ENCODE peak calls at places on chromosomes 6 and 20, in nine cellular contexts. E is neural progenitor cell; H is pancreas; O is colonic mucosa; N is CD8-positive, alpha-beta T cell; J is body of pancreas; C is fibroblast of lung; I is upper lobe of left lung; S is heart left ventricle. K is an unnamed sample. For H3K4me1, the result is how much of the 10 kb centered on the place peaks cover.

GRCh38 chr6:47595785-47596184 is 102.6 kb upstream of the ADGRF4 start:
- DNase-seq in E (no peak), H (no peak), O (peak), N (no peak), J (peak), C (no peak), I (no peak), S (no peak), K (no peak)

GRCh38 chr6:17125407-17125806 is 23.6 kb downstream of the STMND1 start:
- DNase-seq in E (no peak), H (no peak), O (no peak), N (no peak), J (no peak), C (no peak), I (no peak), S (no peak), K (no peak)

GRCh38 chr6:30935018-30935417 is 3.0 kb upstream of the SFTA2 start:
- DNase-seq in E (no peak), H (no peak), O (no peak), N (no peak), J (no peak), C (peak), I (no peak), S (no peak), K (no peak)

GRCh38 chr6:39357998-39358686 is 35.6 kb upstream of the KCNK16 start:
- DNase-seq in E (no peak), H (no peak), O (peak), N (no peak), J (peak), C (peak), I (no peak), S (peak), K (no peak)

GRCh38 chr6:154782245-154782644 is 49.0 kb downstream of the SCAF8 start:
- DNase-seq in E (no peak), H (no peak), O (no peak), N (no peak), J (no peak), C (no peak), I (no peak), S (no peak), K (no peak)

GRCh38 chr20:38125157-38126056 is 39.7 kb downstream of the TGM2 start:
- DNase-seq in E (no peak), H (peak), O (peak), N (no peak), J (peak), C (peak), I (no peak), S (peak), K (no peak)

GRCh38 chr6:8958894-8959511 is 523.7 kb upstream of the SLC35B3 start:
- DNase-seq in E (no peak), H (no peak), O (no peak), N (no peak), J (no peak), C (peak), I (no peak), S (no peak), K (no peak)

GRCh38 chr20:38937978-38938473 is 11.8 kb downstream of the FAM83D start:
- DNase-seq in E (no peak), H (no peak), O (no peak), N (no peak), J (no peak), C (no peak), I (no peak), S (no peak), K (no peak)

GRCh38 chr6:140774080-140774505 is 1358.6 kb upstream of the GJE1 start:
- DNase-seq in E (no peak), H (no peak), O (no peak), N (no peak), J (no peak), C (peak), I (no peak), S (peak), K (no peak)

GRCh38 chr6:47160702-47161101 is 118.6 kb upstream of the ADGRF1 start:
- DNase-seq in E (no peak), H (no peak), O (no peak), N (no peak), J (no peak), C (no peak), I (no peak), S (no peak), K (no peak)

GRCh38 chr20:47792021-47792618 is 6.8 kb upstream of the SULF2 start:
- DNase-seq in E (no peak), H (no peak), O (no peak), N (no peak), J (peak), C (peak), I (no peak), S (peak), K (no peak)

GRCh38 chr20:63217706-63218105 is 1.8 kb upstream of the YTHDF1 start:
- DNase-seq in E (no peak), H (peak), O (no peak), N (no peak), J (peak), C (no peak), I (no peak), S (no peak), K (no peak)

GRCh38 chr20:10709916-10710315 is 36.1 kb upstream of the JAG1 start:
- DNase-seq in E (no peak), H (no peak), O (no peak), N (no peak), J (no peak), C (no peak), I (no peak), S (no peak), K (no peak)

GRCh38 chr6:33578588-33579011 is 1.5 kb downstream of the BAK1 start:
- DNase-seq in E (no peak), H (no peak), O (peak), N (no peak), J (no peak), C (no peak), I (no peak), S (no peak), K (no peak)

GRCh38 chr6:163711615-163712568 is 297.4 kb downstream of the QKI start:
- DNase-seq in E (no peak), H (no peak), O (peak), N (no peak), J (peak), C (peak), I (peak), S (peak), K (no peak)

GRCh38 chr6:64293298-64293697 is 657.7 kb downstream of the PHF3 start:
- DNase-seq in E (no peak), H (no peak), O (no peak), N (no peak), J (no peak), C (peak), I (no peak), S (no peak), K (no peak)

GRCh38 chr20:5991623-5992441 is 41.4 kb downstream of the MCM8 start:
- DNase-seq in E (no peak), H (no peak), O (no peak), N (no peak), J (no peak), C (no peak), I (no peak), S (no peak), K (no peak)

GRCh38 chr20:8790442-8791074 is 278.3 kb upstream of the PLCB4 start:
- DNase-seq in E (peak), H (no peak), O (peak), N (no peak), J (peak), C (peak), I (no peak), S (peak), K (no peak)

GRCh38 chr6:90492369-90492768 is 94.5 kb downstream of the MAP3K7 start:
- DNase-seq in E (no peak), H (no peak), O (no peak), N (no peak), J (no peak), C (no peak), I (no peak), S (no peak), K (no peak)

GRCh38 chr6:90495216-90495817 is 91.6 kb downstream of the MAP3K7 start:
- DNase-seq in E (peak), H (no peak), O (no peak), N (no peak), J (no peak), C (no peak), I (peak), S (no peak), K (no peak)

GRCh38 chr6:90492798-90493197 is 94.1 kb downstream of the MAP3K7 start:
- DNase-seq in E (no peak), H (no peak), O (no peak), N (no peak), J (no peak), C (no peak), I (no peak), S (no peak), K (no peak)

GRCh38 chr6:90493332-90493731 is 93.5 kb downstream of the MAP3K7 start:
- DNase-seq in E (no peak), H (no peak), O (no peak), N (no peak), J (no peak), C (peak), I (no peak), S (no peak), K (no peak)

DNA sequence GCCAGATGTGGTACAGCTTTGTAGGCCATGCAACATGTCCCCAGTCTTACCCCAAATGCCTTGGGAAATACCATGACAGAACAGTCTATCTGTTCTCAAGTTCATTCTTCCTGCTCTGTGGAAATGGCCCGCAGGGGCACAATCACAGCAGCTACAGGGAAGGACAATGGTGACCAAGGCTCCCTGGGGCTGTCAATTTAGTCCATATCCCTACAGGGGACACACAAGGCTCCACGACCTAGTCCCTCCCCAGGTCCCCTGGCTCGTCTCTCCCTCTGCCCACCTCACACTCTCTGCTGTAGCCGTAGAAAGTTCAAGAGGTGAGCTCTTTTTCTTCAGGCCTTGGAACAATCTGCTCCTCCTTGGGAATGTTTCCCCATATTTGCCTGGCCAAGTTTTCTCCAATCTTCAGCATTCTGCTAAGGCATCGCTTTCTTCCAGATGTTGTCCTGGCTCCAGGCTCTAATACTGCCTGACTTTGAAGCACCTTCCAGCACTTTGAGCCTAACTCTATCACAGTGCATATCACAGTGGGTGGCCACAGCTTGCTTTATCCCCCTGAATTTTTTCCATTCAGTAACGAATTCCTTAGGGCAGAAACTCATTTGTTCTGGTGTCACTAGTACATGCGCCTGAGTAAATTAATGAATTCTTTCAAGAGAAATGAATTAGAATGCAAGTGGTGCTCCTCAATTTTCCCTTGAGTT is 92.7 kb downstream of the MAP3K7 start:
- DNase-seq in E (peak), H (no peak), O (no peak), N (no peak), J (no peak), C (no peak), I (no peak), S (no peak), K (no peak)
- H3K4me1 ChIP-seq in E (half or more), H (under half), O (under half), N (under half), J (under half), C (under half), I (under half), S (under half), K (under half)

DNA sequence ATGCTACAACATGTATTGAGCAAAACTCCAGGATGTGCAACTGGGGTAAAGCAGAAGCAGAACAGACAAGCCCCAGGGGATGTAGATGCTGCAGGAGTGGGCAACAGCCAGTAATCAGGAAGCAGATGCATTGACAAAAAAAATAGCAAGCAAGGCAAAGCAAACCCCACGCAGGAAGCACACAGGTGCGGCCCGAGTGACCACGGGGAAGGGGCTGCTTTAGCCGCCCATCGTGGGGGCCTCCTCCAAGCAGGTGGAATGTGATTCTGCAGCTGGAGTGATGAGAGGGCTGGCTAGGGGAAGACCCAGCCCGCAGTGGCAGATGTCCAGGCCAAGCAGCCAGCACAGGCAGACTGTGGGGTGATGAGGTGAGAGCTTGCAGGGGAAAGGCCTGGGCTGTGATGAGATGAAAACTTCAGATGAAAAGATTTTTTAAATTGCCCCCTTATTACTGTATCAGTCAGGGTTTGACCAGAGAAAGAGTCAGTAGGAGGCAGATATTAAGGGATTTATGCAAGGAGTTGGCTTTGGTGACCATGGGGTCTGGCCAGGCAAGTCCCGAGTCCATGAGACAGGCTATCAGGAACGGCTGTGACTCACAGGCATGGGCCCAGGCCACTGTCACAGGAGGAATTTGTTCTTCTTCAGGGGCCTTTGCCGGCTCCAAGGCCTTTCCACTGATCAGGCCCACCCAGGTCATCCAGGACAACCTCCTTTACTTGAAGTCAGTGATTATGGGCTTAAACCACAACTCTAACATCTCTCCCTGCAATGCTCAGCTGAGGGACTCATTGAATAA is 207.6 kb downstream of the ANKRD60 start:
- DNase-seq in E (no peak), H (no peak), O (no peak), N (no peak), J (no peak), C (no peak), I (no peak), S (no peak), K (no peak)
- H3K27ac ChIP-seq in E (no peak), H (peak), O (no peak), N (no peak), J (peak), C (no peak), I (no peak), S (peak), K (peak)

DNA sequence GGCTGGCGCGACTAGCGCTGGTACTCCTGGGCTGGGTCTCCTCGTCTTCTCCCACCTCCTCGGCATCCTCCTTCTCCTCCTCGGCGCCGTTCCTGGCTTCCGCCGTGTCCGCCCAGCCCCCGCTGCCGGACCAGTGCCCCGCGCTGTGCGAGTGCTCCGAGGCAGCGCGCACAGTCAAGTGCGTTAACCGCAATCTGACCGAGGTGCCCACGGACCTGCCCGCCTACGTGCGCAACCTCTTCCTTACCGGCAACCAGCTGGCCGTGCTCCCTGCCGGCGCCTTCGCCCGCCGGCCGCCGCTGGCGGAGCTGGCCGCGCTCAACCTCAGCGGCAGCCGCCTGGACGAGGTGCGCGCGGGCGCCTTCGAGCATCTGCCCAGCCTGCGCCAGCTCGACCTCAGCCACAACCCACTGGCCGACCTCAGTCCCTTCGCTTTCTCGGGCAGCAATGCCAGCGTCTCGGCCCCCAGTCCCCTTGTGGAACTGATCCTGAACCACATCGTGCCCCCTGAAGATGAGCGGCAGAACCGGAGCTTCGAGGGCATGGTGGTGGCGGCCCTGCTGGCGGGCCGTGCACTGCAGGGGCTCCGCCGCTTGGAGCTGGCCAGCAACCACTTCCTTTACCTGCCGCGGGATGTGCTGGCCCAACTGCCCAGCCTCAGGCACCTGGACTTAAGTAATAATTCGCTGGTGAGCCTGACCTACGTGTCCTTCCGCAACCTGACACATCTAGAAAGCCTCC is 1.6 kb downstream of the TPBG start:
- DNase-seq in E (peak), H (peak), O (peak), N (no peak), J (peak), C (peak), I (peak), S (peak), K (no peak)
- TF ChIP-seq CTCF in E (peak), H (no peak), O (no peak), N (no peak), J (no peak), C (no peak), I (peak), S (no peak), K (no peak)

GRCh38 chr20:35664544-35665206 is at the start of the genes CPNE1 and RBM12:
- DNase-seq in E (peak), H (peak), O (peak), N (peak), J (peak), C (peak), I (peak), S (peak), K (peak)
- H3K4me1 ChIP-seq in E (under half), H (under half), O (under half), N (under half), J (under half), C (under half), I (under half), S (under half), K (under half)

GRCh38 chr6:169474362-169474761 is 220.7 kb upstream of the THBS2 start:
- DNase-seq in E (no peak), H (no peak), O (no peak), N (no peak), J (no peak), C (no peak), I (no peak), S (no peak), K (no peak)

GRCh38 chr6:169473663-169474062 is 220.0 kb upstream of the THBS2 start:
- DNase-seq in E (no peak), H (no peak), O (no peak), N (no peak), J (no peak), C (no peak), I (no peak), S (no peak), K (no peak)

GRCh38 chr6:169470790-169471189 is 217.1 kb upstream of the THBS2 start:
- DNase-seq in E (no peak), H (no peak), O (no peak), N (no peak), J (no peak), C (no peak), I (no peak), S (no peak), K (no peak)

GRCh38 chr6:169469028-169469427 is 215.4 kb upstream of the THBS2 start:
- DNase-seq in E (no peak), H (no peak), O (no peak), N (no peak), J (no peak), C (no peak), I (no peak), S (no peak), K (no peak)

GRCh38 chr6:169472786-169473416 is 219.3 kb upstream of the THBS2 start:
- DNase-seq in E (no peak), H (no peak), O (no peak), N (no peak), J (no peak), C (no peak), I (no peak), S (no peak), K (no peak)
- H3K27ac ChIP-seq in E (no peak), H (no peak), O (no peak), N (no peak), J (no peak), C (no peak), I (no peak), S (peak), K (no peak)

K was measured in esophagus squamous epithelium.